ENCODE peak calls at places on chromosomes 13 and 19, in four cellular contexts. One of them, this sample, is unnamed.
A peak's percentile ranks its signal among the peaks of the same experiment; 100 is the strongest.

GRCh38 chr19:39167461-39168257 is 29.1 kb upstream of the NCCRP1 start:
- DNase-seq in fibroblast of the aortic adventitia: no peak
- DNase-seq in lower leg skin: no peak
- DNase-seq in AG10803: no peak
- DNase-seq in this sample: no peak

GRCh38 chr19:34145741-34146202 is 26.5 kb upstream of the LSM14A start:
- DNase-seq in AG10803: peak; percentile 36
- DNase-seq in lower leg skin: peak; percentile 27
- DNase-seq in fibroblast of the aortic adventitia: peak; percentile 71
- DNase-seq in this sample: peak; percentile 72

GRCh38 chr13:44573790-44574465 is 2.2 kb downstream of the TSC22D1 start:
- DNase-seq in fibroblast of the aortic adventitia: peak; percentile 66
- DNase-seq in lower leg skin: no peak
- DNase-seq in AG10803: peak; percentile 67
- DNase-seq in this sample: peak; percentile 62

GRCh38 chr13:20193142-20193923 is 595 bp upstream of the GJB2 start:
- DNase-seq in fibroblast of the aortic adventitia: peak; percentile 12
- DNase-seq in AG10803: no peak
- DNase-seq in lower leg skin: no peak
- DNase-seq in this sample: no peak

GRCh38 chr19:31308781-31309180 is 40.5 kb downstream of the TSHZ3 start:
- DNase-seq in fibroblast of the aortic adventitia: no peak
- DNase-seq in AG10803: no peak
- DNase-seq in lower leg skin: no peak
- DNase-seq in this sample: no peak

GRCh38 chr13:62908321-62908720 is 1492.7 kb upstream of the PCDH20 start:
- DNase-seq in fibroblast of the aortic adventitia: no peak
- DNase-seq in AG10803: no peak
- DNase-seq in lower leg skin: no peak
- DNase-seq in this sample: no peak

GRCh38 chr13:73034901-73035300 is 23.9 kb upstream of the KLF5 start:
- DNase-seq in lower leg skin: no peak
- DNase-seq in AG10803: no peak
- DNase-seq in fibroblast of the aortic adventitia: no peak
- DNase-seq in this sample: no peak

GRCh38 chr19:2805991-2806649 is 13.5 kb upstream of the ZNF554 start:
- DNase-seq in fibroblast of the aortic adventitia: no peak
- DNase-seq in lower leg skin: no peak
- DNase-seq in AG10803: no peak
- DNase-seq in this sample: no peak

GRCh38 chr19:4061178-4061682 is 5.5 kb downstream of the ZBTB7A start:
- DNase-seq in AG10803: peak; percentile 61
- DNase-seq in lower leg skin: peak; percentile 83
- DNase-seq in fibroblast of the aortic adventitia: peak; percentile 55
- DNase-seq in this sample: no peak

GRCh38 chr13:47661076-47661475 is 340.0 kb downstream of the SUCLA2 start:
- DNase-seq in fibroblast of the aortic adventitia: peak; percentile 69
- DNase-seq in AG10803: peak; percentile 92
- DNase-seq in lower leg skin: no peak
- DNase-seq in this sample: peak; percentile 79

GRCh38 chr19:35216833-35217707 is 11.5 kb downstream of the FAM187B start:
- DNase-seq in fibroblast of the aortic adventitia: no peak
- DNase-seq in lower leg skin: peak; percentile 61
- DNase-seq in AG10803: no peak
- DNase-seq in this sample: no peak

GRCh38 chr13:68736961-68737360 is 1370.7 kb upstream of the ATXN8OS start:
- DNase-seq in fibroblast of the aortic adventitia: no peak
- DNase-seq in lower leg skin: no peak
- DNase-seq in AG10803: no peak
- DNase-seq in this sample: no peak

GRCh38 chr19:3691372-3691716 is 8.9 kb downstream of the PIP5K1C start:
- DNase-seq in lower leg skin: no peak
- DNase-seq in fibroblast of the aortic adventitia: no peak
- DNase-seq in AG10803: no peak
- DNase-seq in this sample: no peak

GRCh38 chr13:73741111-73741510 is 393.1 kb downstream of the KLF12 start:
- DNase-seq in AG10803: peak; percentile 8
- DNase-seq in lower leg skin: no peak
- DNase-seq in fibroblast of the aortic adventitia: peak; percentile 21
- DNase-seq in this sample: peak; percentile 11

GRCh38 chr13:97502192-97502591 is 68.2 kb downstream of the RAP2A start:
- DNase-seq in fibroblast of the aortic adventitia: peak; percentile 18
- DNase-seq in lower leg skin: no peak
- DNase-seq in AG10803: no peak
- DNase-seq in this sample: peak; percentile 62

GRCh38 chr13:34176636-34177035 is 358.7 kb downstream of the RFC3 start:
- DNase-seq in fibroblast of the aortic adventitia: no peak
- DNase-seq in AG10803: no peak
- DNase-seq in lower leg skin: no peak
- DNase-seq in this sample: no peak

DNA sequence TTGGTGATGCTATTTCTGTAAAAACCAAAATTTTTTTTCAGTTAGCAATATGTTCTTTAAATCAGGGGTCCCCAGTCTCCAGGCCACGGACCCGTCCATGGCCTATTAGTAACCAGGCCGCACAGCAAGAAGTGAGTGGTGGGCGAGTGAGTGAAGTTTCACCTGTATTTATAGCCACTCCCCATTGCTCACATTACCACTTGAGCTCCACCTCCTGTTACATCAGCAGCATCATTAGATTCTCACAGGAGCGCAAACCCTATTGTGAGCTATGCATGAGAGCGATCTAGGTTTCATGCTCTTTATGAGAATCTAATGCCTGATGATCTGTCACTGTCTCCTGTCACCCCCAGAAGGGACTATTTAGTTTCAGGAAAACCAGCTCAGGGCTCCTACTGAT is 58.9 kb upstream of the SLC7A1 start:
- DNase-seq in fibroblast of the aortic adventitia: peak; percentile 2
- DNase-seq in lower leg skin: no peak
- DNase-seq in AG10803: no peak
- DNase-seq in this sample: no peak
- H3K4me3 ChIP-seq in fibroblast of the aortic adventitia: no peak overlapping the region
- H3K4me3 ChIP-seq in lower leg skin: no peak overlapping the region
- H3K4me3 ChIP-seq in AG10803: no peak overlapping the region
- H3K4me3 ChIP-seq in this sample: no peak overlapping the region

DNA sequence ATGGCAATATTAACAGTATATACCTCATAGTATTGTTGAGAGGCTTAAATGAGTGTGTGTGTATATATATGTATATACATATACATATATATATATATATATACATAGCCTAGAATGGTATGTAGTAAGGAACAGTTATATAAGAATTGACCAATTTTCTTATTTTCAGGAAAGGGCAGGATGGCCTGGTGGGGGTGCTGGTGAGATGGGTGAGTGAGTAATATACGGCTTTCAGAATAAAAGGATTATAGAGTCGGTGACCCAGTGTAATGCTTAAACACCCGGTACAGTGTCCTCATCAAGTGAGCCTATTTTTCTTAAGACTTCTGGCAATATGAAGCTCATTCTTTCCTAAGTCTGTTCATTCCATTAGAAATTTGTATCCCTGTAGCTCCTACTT is 11.7 kb upstream of the FAM216B start:
- DNase-seq in fibroblast of the aortic adventitia: no peak
- DNase-seq in lower leg skin: no peak
- DNase-seq in AG10803: no peak
- DNase-seq in this sample: no peak
- TF ChIP-seq CTCF in fibroblast of the aortic adventitia: no peak
- TF ChIP-seq CTCF in lower leg skin: no peak
- TF ChIP-seq CTCF in AG10803: no peak
- TF ChIP-seq CTCF in this sample: no peak

GRCh38 chr13:99990045-99990977 is 8.7 kb downstream of the ZIC2 start:
- DNase-seq in lower leg skin: no peak
- DNase-seq in fibroblast of the aortic adventitia: no peak
- DNase-seq in AG10803: no peak
- DNase-seq in this sample: no peak
- H3K4me3 ChIP-seq in lower leg skin: no peak overlapping the region
- H3K4me3 ChIP-seq in fibroblast of the aortic adventitia: no peak overlapping the region
- H3K4me3 ChIP-seq in AG10803: no peak overlapping the region
- H3K4me3 ChIP-seq in this sample: no peak overlapping the region

GRCh38 chr19:44740351-44740824 is 8.1 kb upstream of the BCL3 start:
- DNase-seq in lower leg skin: no peak
- DNase-seq in fibroblast of the aortic adventitia: no peak
- DNase-seq in AG10803: no peak
- DNase-seq in this sample: no peak
- TF ChIP-seq CTCF in lower leg skin: no peak
- TF ChIP-seq CTCF in fibroblast of the aortic adventitia: peak; percentile 12
- TF ChIP-seq CTCF in AG10803: peak; percentile 12
- TF ChIP-seq CTCF in this sample: no peak

DNA sequence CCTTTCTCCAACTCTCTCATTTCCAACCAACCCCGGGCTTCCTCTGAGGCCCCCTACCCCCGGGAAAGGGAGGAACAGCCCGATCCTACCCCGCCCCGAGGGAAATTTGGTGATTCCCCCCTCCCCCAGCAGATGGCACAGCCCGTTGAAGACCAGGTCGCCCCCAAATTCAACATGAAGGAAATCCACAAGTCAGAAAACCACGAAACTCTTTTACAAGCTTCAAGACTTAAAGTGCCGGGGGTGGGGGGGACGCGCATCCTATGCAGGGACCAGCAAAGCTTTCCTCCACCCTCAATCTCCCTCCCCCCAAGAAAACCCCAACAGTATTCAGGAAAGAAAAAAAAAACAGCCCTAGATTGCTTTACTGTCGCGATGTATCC is 1.8 kb downstream of the TCF3 start:
- DNase-seq in AG10803: no peak
- DNase-seq in lower leg skin: no peak
- DNase-seq in fibroblast of the aortic adventitia: peak; percentile 9
- DNase-seq in this sample: peak; percentile 10
- H3K4me3 ChIP-seq in AG10803: peak overlapping the region; percentile 71
- H3K4me3 ChIP-seq in lower leg skin: no peak overlapping the region
- H3K4me3 ChIP-seq in fibroblast of the aortic adventitia: peak overlapping the region; percentile 80
- H3K4me3 ChIP-seq in this sample: peak overlapping the region; percentile 71

GRCh38 chr13:113404723-113405471 is 41.0 kb upstream of the GRTP1 start:
- DNase-seq in lower leg skin: no peak
- DNase-seq in AG10803: no peak
- DNase-seq in fibroblast of the aortic adventitia: no peak
- DNase-seq in this sample: no peak
- TF ChIP-seq CTCF in lower leg skin: no peak
- TF ChIP-seq CTCF in AG10803: no peak
- TF ChIP-seq CTCF in fibroblast of the aortic adventitia: no peak
- TF ChIP-seq CTCF in this sample: no peak

GRCh38 chr19:1068111-1069001 is 1.4 kb downstream of the ARHGAP45 start:
- DNase-seq in lower leg skin: no peak
- DNase-seq in fibroblast of the aortic adventitia: no peak
- DNase-seq in AG10803: no peak
- DNase-seq in this sample: no peak
- H3K4me3 ChIP-seq in lower leg skin: no peak overlapping the region
- H3K4me3 ChIP-seq in fibroblast of the aortic adventitia: no peak overlapping the region
- H3K4me3 ChIP-seq in AG10803: no peak overlapping the region
- H3K4me3 ChIP-seq in this sample: no peak overlapping the region

DNA sequence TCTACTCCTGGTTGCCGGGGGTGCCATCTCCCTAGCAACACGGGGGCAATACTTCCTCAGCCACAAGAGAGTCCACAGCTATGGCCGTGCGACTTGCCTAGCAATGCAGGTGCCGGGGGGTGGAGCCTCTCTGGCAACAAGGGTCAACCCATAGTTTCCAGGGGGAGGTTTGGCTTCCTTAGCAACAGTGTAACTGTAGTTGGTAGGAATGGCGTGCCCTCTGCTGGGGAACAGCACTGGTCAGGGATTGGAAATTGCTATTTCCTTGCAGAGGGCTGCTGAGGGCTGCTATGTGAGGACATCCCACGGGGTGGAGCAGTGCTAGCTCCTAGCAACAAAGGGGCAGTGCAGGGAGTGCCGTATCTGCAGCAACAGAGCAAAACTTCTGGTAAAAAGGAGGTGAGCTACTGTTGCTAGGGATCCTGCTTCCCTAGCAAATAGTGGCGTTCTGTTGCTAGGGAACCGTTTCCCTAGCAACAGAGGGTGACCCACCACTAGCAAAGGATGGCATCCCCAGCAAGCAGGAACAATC is 7.0 kb upstream of the TMC4 start:
- DNase-seq in lower leg skin: no peak
- DNase-seq in AG10803: no peak
- DNase-seq in fibroblast of the aortic adventitia: peak; percentile 35
- DNase-seq in this sample: peak; percentile 72
- TF ChIP-seq CTCF in lower leg skin: no peak
- TF ChIP-seq CTCF in AG10803: no peak
- TF ChIP-seq CTCF in fibroblast of the aortic adventitia: peak; percentile 21
- TF ChIP-seq CTCF in this sample: peak; percentile 48

DNA sequence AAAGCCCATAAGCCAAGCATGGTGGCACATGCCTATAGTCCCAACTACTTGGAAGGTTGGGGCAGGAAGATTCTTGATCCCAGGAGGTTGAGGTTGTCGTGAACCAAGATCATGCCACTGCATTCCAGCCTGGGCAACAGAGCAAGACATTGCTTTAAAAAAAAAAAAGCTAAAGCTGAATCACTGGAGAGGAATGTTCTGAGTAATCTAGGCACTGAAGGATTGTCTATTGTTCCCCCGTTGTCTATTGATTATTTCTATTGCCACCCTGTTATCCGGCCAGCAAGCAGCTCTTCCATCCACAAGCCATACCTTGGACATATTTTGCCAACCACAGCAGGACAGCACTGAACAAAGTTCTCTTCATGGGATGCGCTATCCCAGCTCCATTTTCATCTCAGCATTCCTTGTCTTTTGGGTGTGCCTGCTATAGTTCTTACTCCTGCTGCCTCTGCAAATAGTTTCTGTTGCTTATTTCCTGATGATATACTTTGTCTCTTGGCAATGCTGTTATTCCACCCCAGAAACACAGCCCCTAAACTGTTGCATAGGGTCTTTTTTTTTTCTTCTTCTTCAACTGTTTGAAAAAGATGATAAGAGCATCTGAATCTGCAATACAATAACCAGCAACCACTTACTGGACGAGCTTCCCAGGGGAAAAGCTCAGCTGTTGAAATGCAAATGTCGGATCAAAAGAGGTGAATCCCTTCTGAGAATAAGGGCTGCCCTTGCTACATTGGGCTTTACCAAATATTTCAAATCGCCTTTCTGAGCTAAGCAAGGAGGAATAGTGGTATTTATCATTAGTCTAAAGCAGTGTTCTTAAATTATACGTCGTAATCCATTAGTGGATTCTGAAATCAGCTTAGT is 22.2 kb upstream of the SIAH3 start:
- DNase-seq in lower leg skin: no peak
- DNase-seq in AG10803: peak; percentile 25
- DNase-seq in fibroblast of the aortic adventitia: peak; percentile 40
- DNase-seq in this sample: peak; percentile 21
- H3K4me3 ChIP-seq in lower leg skin: no peak overlapping the region
- H3K4me3 ChIP-seq in AG10803: no peak overlapping the region
- H3K4me3 ChIP-seq in fibroblast of the aortic adventitia: no peak overlapping the region
- H3K4me3 ChIP-seq in this sample: no peak overlapping the region

This sample was measured in fibroblast of pulmonary artery.